ENCODE peak calls at places on chromosomes 1 and 21, in nine cellular contexts. Z is OCI-LY7; S is Peyer's patch; Q is Calu3; N is K562; G is glutamatergic neuron; K is GM20000; F is CD4-positive, alpha-beta T cell; R is BJ. C is an unnamed sample.

GRCh38 chr1:40985875-40986274 is 6.4 kb downstream of the CTPS1 start:
- DNase-seq in Z (no peak), S (no peak), Q (no peak), N (no peak), G (no peak), K (no peak), F (no peak), R (no peak), C (no peak)

GRCh38 chr1:186550832-186551231 is 89.9 kb upstream of the PDC start:
- DNase-seq in Z (no peak), S (no peak), Q (no peak), N (no peak), G (no peak), K (no peak), F (no peak), R (no peak), C (no peak)

GRCh38 chr1:218304281-218305039 is 19.4 kb downstream of the RRP15 start:
- DNase-seq in Z (no peak), S (no peak), Q (no peak), N (peak), G (peak), K (no peak), F (no peak), R (no peak), C (no peak)

GRCh38 chr1:226661965-226662364 is 77.1 kb downstream of the ITPKB start:
- DNase-seq in Z (no peak), S (no peak), Q (no peak), N (no peak), G (no peak), K (no peak), F (no peak), R (no peak), C (no peak)

GRCh38 chr1:206663832-206664652 is 20.7 kb upstream of the MAPKAPK2 start:
- DNase-seq in Z (peak), S (peak), Q (peak), N (peak), G (peak), K (peak), F (peak), R (no peak), C (peak)

GRCh38 chr1:99170516-99170915 is 93.8 kb upstream of the PLPPR4 start:
- DNase-seq in Z (no peak), S (no peak), Q (no peak), N (no peak), G (no peak), K (no peak), F (no peak), R (peak), C (no peak)

GRCh38 chr21:25234857-25235801 is 372.2 kb downstream of the MRPL39 start:
- DNase-seq in Z (no peak), S (no peak), Q (no peak), N (no peak), G (no peak), K (peak), F (no peak), R (no peak), C (no peak)

GRCh38 chr1:181089777-181090505 is 1.4 kb downstream of the IER5 start:
- DNase-seq in Z (peak), S (peak), Q (peak), N (peak), G (peak), K (peak), F (peak), R (no peak), C (peak)

GRCh38 chr1:155052412-155053400 is 1.6 kb downstream of the ADAM15 start:
- DNase-seq in Z (peak), S (peak), Q (peak), N (peak), G (no peak), K (peak), F (peak), R (no peak), C (peak)

GRCh38 chr1:182391362-182392044 is at the start of gene GLUL:
- DNase-seq in Z (no peak), S (peak), Q (peak), N (peak), G (peak), K (peak), F (peak), R (peak), C (peak)

GRCh38 chr1:162029205-162029604 is 5.5 kb upstream of the OLFML2B start:
- DNase-seq in Z (no peak), S (no peak), Q (no peak), N (no peak), G (no peak), K (no peak), F (no peak), R (no peak), C (no peak)

GRCh38 chr1:5992814-5993552 is 758 bp upstream of the NPHP4 start:
- DNase-seq in Z (peak), S (no peak), Q (no peak), N (peak), G (peak), K (no peak), F (no peak), R (no peak), C (no peak)

GRCh38 chr1:167666416-167666815 is 36.4 kb downstream of the RCSD1 start:
- DNase-seq in Z (no peak), S (no peak), Q (no peak), N (no peak), G (no peak), K (no peak), F (no peak), R (no peak), C (no peak)

GRCh38 chr1:162371611-162372010 is 5.0 kb downstream of the SPATA46 start:
- DNase-seq in Z (no peak), S (no peak), Q (no peak), N (no peak), G (no peak), K (no peak), F (no peak), R (no peak), C (no peak)

GRCh38 chr1:213125686-213126085 is 74.6 kb downstream of the RPS6KC1 start:
- DNase-seq in Z (no peak), S (no peak), Q (no peak), N (no peak), G (no peak), K (no peak), F (no peak), R (no peak), C (no peak)

GRCh38 chr1:1237874-1238701 is 6.1 kb downstream of the B3GALT6 start:
- DNase-seq in Z (no peak), S (no peak), Q (peak), N (no peak), G (no peak), K (peak), F (no peak), R (no peak), C (no peak)

GRCh38 chr1:69129538-69129937 is 438.2 kb upstream of the LRRC7 start:
- DNase-seq in Z (no peak), S (no peak), Q (no peak), N (no peak), G (no peak), K (no peak), F (no peak), R (no peak), C (no peak)

GRCh38 chr1:76035053-76035452 is 39.5 kb upstream of the ST6GALNAC3 start:
- DNase-seq in Z (no peak), S (no peak), Q (peak), N (no peak), G (no peak), K (no peak), F (no peak), R (no peak), C (no peak)
- TF ChIP-seq CTCF in Z (peak), S (no peak), Q (peak), N (no peak), G (no peak), K (no peak), F (no peak), R (peak), C (no peak)

GRCh38 chr21:28016571-28016970 is 976.1 kb downstream of the LTN1 start:
- DNase-seq in Z (no peak), S (no peak), Q (no peak), N (no peak), G (no peak), K (no peak), F (no peak), R (no peak), C (no peak)
- TF ChIP-seq CTCF in Z (no peak), S (no peak), Q (no peak), N (no peak), G (no peak), K (no peak), F (no peak), R (no peak), C (no peak)

DNA sequence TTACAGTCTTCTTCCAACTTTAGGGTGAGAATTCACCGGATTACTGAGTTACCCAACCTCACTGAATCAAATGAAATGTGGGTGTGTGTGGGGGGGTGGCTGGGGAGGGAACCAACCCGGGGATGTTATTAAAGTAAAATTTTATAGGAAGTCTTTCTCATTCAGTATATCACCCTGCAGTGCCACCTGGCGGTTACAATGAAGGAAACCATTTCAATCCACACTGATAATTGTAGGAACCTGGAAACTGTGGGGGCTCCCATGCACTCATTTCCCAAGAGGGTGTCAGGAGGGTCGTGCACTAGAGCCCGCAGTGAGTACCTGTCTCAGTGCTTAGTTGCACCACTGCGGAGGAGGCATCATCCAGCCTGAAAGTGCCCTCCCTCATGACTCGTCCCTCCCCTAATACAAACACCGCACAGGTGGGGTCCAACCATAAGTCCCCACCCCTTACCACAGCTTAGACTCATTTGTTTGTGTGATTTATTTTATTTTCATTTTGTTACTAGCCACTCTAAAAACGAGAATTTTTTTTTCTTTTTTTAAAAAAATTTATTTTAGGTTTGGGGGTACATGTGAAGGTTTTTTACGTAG is 29.1 kb upstream of the IGSF5 start:
- DNase-seq in Z (peak), S (peak), Q (peak), N (peak), G (peak), K (peak), F (peak), R (no peak), C (no peak)
- TF ChIP-seq CTCF in Z (peak), S (no peak), Q (peak), N (peak), G (peak), K (peak), F (peak), R (peak), C (peak)

GRCh38 chr1:164912290-164912689 is 353.3 kb downstream of the PBX1 start:
- DNase-seq in Z (no peak), S (no peak), Q (no peak), N (no peak), G (no peak), K (no peak), F (no peak), R (no peak), C (no peak)

DNA sequence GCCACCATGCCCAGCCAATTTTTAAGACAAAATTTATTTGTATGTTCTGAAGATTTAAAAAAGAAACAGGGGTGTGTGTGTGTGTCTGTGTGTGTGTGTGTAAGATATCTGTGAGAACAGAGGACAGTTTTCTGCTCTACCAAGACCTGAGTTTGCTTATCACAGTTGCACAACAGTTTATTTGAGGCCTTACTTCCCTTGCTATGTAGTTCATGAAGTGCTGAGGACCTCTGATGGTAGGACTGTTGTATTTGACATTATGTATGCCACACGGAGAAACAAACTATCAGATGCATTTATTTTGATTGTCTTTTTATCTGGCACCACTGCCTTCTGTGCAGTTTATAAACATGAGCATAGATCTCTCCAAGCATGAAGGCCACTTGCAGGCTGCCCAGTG is 355.2 kb downstream of the PBX1 start:
- DNase-seq in Z (no peak), S (no peak), Q (no peak), N (no peak), G (no peak), K (no peak), F (no peak), R (no peak), C (no peak)
- TF ChIP-seq CTCF in Z (no peak), S (no peak), Q (no peak), N (no peak), G (no peak), K (no peak), F (no peak), R (peak), C (no peak)

DNA sequence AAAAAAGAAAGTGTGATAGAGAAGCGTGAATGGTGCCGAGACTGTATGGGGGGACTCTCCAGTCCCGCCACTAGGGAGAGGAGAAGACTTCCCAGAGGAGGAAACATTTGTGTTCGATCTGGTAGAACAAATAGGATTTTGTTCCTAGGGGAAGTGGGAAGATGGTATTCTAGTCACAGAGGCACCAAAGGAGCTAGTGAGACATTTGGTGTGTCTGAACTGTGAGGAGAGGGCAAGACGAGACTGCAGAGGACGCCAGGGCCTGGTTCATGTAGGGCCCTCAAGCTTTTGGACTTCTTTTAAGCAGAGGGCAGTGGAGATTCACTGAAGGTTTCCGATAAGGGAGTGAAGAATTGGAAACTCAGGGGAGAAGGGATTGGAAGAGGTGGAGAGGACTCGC is 2.9 kb downstream of the BTBD19 start:
- DNase-seq in Z (no peak), S (peak), Q (no peak), N (no peak), G (no peak), K (no peak), F (no peak), R (no peak), C (no peak)
- TF ChIP-seq CTCF in Z (no peak), S (no peak), Q (no peak), N (no peak), G (no peak), K (no peak), F (no peak), R (no peak), C (no peak)